ENCODE peak calls at places on chromosome 11, in five cellular contexts. D is skeletal muscle cell, B is T-helper 1 cell, U is EH, I is lung. L is an unnamed sample.

GRCh38 chr11:117876341-117877119 is at the start of gene FXYD6:
- DNase-seq in D (no peak), B (no peak), U (no peak), I (no peak), L (no peak)

GRCh38 chr11:69075421-69076128 is 26.8 kb downstream of the TPCN2 start:
- DNase-seq in D (peak; percentile 70), B (no peak), U (peak; percentile 99), I (peak; percentile 43), L (peak; percentile 96)

GRCh38 chr11:128624269-128625170 is 37.2 kb upstream of the ETS1 start:
- DNase-seq in D (no peak), B (peak; percentile 55), U (no peak), I (no peak), L (no peak)

GRCh38 chr11:64790205-64791095 is 12.1 kb upstream of the SF1 start:
- DNase-seq in D (no peak), B (no peak), U (no peak), I (no peak), L (no peak)

GRCh38 chr11:8263109-8263768 is 439 bp downstream of the LMO1 start:
- DNase-seq in D (no peak), B (no peak), U (peak; percentile 15), I (no peak), L (no peak)

GRCh38 chr11:396511-396947 is 2.5 kb downstream of the PKP3 start:
- DNase-seq in D (no peak), B (no peak), U (peak; percentile 59), I (no peak), L (no peak)

GRCh38 chr11:102287963-102288744 is 29.1 kb upstream of the BIRC3 start:
- DNase-seq in D (no peak), B (peak; percentile 14), U (peak; percentile 81), I (peak; percentile 46), L (peak; percentile 31)

GRCh38 chr11:10301656-10302293 is 3.1 kb upstream of the ADM start:
- DNase-seq in D (peak; percentile 89), B (no peak), U (peak; percentile 90), I (no peak), L (no peak)

GRCh38 chr11:133659542-133660201 is 127.4 kb upstream of the OPCML start:
- DNase-seq in D (no peak), B (no peak), U (no peak), I (no peak), L (no peak)

GRCh38 chr11:293293-293851 is 4.4 kb downstream of the PGGHG start:
- DNase-seq in D (no peak), B (no peak), U (no peak), I (no peak), L (no peak)

GRCh38 chr11:12429155-12429554 is 51.8 kb downstream of the PARVA start:
- DNase-seq in D (no peak), B (no peak), U (no peak), I (no peak), L (no peak)

GRCh38 chr11:117970400-117971024 is 15.7 kb upstream of the IL10RA start:
- DNase-seq in D (no peak), B (no peak), U (no peak), I (peak; percentile 36), L (no peak)

GRCh38 chr11:35364101-35364780 is 55.1 kb downstream of the SLC1A2 start:
- DNase-seq in D (peak; percentile 76), B (no peak), U (peak; percentile 95), I (peak; percentile 74), L (peak; percentile 90)

GRCh38 chr11:66950113-66950535 is 8.1 kb downstream of the PC start:
- DNase-seq in D (no peak), B (no peak), U (peak; percentile 87), I (no peak), L (no peak)

GRCh38 chr11:110076388-110076965 is 16.7 kb upstream of the ZC3H12C start:
- DNase-seq in D (no peak), B (no peak), U (peak; percentile 69), I (no peak), L (no peak)

GRCh38 chr11:26121466-26121865 is 210.5 kb upstream of the ANO3 start:
- DNase-seq in D (no peak), B (no peak), U (no peak), I (no peak), L (no peak)

GRCh38 chr11:36130401-36130800 is 158.8 kb downstream of the COMMD9 start:
- DNase-seq in D (peak; percentile 21), B (no peak), U (peak; percentile 47), I (no peak), L (no peak)

GRCh38 chr11:22479133-22479690 is 141.0 kb downstream of the SLC17A6 start:
- DNase-seq in D (no peak), B (no peak), U (no peak), I (no peak), L (no peak)

GRCh38 chr11:33976351-33977199 is 75.0 kb upstream of the CAPRIN1 start:
- DNase-seq in D (peak; percentile 25), B (no peak), U (peak; percentile 39), I (no peak), L (peak; percentile 89)

GRCh38 chr11:33475999-33476398 is 218.8 kb downstream of the HIPK3 start:
- DNase-seq in D (peak; percentile 60), B (no peak), U (peak; percentile 69), I (no peak), L (no peak)

GRCh38 chr11:130672911-130673310 is 224.5 kb downstream of the ADAMTS15 start:
- DNase-seq in D (no peak), B (no peak), U (no peak), I (no peak), L (no peak)

GRCh38 chr11:126424471-126425039 is 69.1 kb downstream of the ST3GAL4 start:
- DNase-seq in D (no peak), B (no peak), U (no peak), I (no peak), L (no peak)